ENCODE peak calls at places on chromosome 1, in seven cellular contexts. J, L, A, R, F, E and I are unnamed samples.

GRCh38 chr1:33311706-33312412 is 9.0 kb downstream of the A3GALT2 start:
- DNase-seq in F (no peak), A (no peak), E (no peak), L (no peak), R (no peak), J (no peak), I (no peak)

GRCh38 chr1:12460911-12461621 is 156.9 kb downstream of the DHRS3 start:
- DNase-seq in J (no peak), R (no peak), L (no peak), A (peak; percentile 86), F (no peak), E (no peak), I (peak; percentile 88)

GRCh38 chr1:73943270-73943669 is 254.7 kb downstream of the LRRIQ3 start:
- DNase-seq in R (no peak), L (no peak), F (no peak), E (peak; percentile 58), A (no peak), J (no peak), I (no peak)

GRCh38 chr1:182783068-182783467 is 6.5 kb upstream of the NPL start:
- DNase-seq in A (no peak), E (peak; percentile 66), R (peak; percentile 59), L (no peak), F (no peak), J (no peak), I (no peak)

GRCh38 chr1:26574018-26574417 is 44.5 kb downstream of the RPS6KA1 start:
- DNase-seq in R (no peak), J (no peak), E (peak; percentile 16), L (no peak), A (no peak), F (no peak), I (no peak)

GRCh38 chr1:70934197-70934961 is 113.2 kb downstream of the PTGER3 start:
- DNase-seq in F (no peak), L (no peak), J (no peak), A (no peak), E (no peak), R (no peak), I (no peak)

GRCh38 chr1:180084867-180085266 is 69.8 kb upstream of the QSOX1 start:
- DNase-seq in E (no peak), L (no peak), A (no peak), J (no peak), R (no peak), F (no peak), I (no peak)

GRCh38 chr1:19974822-19975416 is 4.5 kb downstream of the PLA2G2A start:
- DNase-seq in F (peak; percentile 86), L (peak; percentile 55), E (peak; percentile 84), A (peak; percentile 72), J (peak; percentile 60), R (peak; percentile 29), I (peak; percentile 74)

GRCh38 chr1:223363856-223364684 is at the start of gene SUSD4:
- DNase-seq in R (peak; percentile 62), F (no peak), L (peak; percentile 44), E (peak; percentile 87), J (peak; percentile 1), A (no peak), I (no peak)

GRCh38 chr1:202311880-202312635 is 29.7 kb downstream of the UBE2T start:
- DNase-seq in F (no peak), L (no peak), A (no peak), R (no peak), J (no peak), E (no peak), I (no peak)

GRCh38 chr1:44407430-44408180 is 2.5 kb downstream of the RNF220 start:
- DNase-seq in E (peak; percentile 55), A (no peak), F (no peak), R (no peak), J (peak; percentile 18), L (no peak), I (no peak)

GRCh38 chr1:106944721-106945120 is 111.8 kb upstream of the PRMT6 start:
- DNase-seq in R (no peak), F (no peak), E (peak; percentile 13), L (no peak), A (peak; percentile 41), J (no peak), I (no peak)

GRCh38 chr1:223364685-223365382 is 858 bp upstream of the SUSD4 start:
- DNase-seq in F (no peak), A (no peak), R (no peak), L (no peak), J (no peak), E (peak; percentile 77), I (no peak)

GRCh38 chr1:177561436-177561835 is 390.7 kb downstream of the BRINP2 start:
- DNase-seq in L (no peak), J (no peak), R (no peak), A (no peak), F (no peak), E (no peak), I (no peak)
- H3K4me2 ChIP-seq in L (no peak overlapping the region), J (no peak overlapping the region), R (no peak overlapping the region), A (no peak overlapping the region), F (no peak overlapping the region), E (no peak overlapping the region), I (no peak overlapping the region)

GRCh38 chr1:41379741-41380130 is 18.5 kb downstream of the FOXO6 start:
- DNase-seq in E (no peak), R (no peak), L (no peak), F (no peak), A (no peak), J (no peak), I (no peak)

GRCh38 chr1:41381691-41382530 is 20.7 kb downstream of the FOXO6 start:
- DNase-seq in A (no peak), L (peak; percentile 69), E (peak; percentile 68), F (no peak), R (no peak), J (peak; percentile 67), I (peak; percentile 35)

GRCh38 chr1:41378999-41379740 is 17.9 kb downstream of the FOXO6 start:
- DNase-seq in F (no peak), L (no peak), J (no peak), A (no peak), E (no peak), R (peak; percentile 41), I (no peak)

GRCh38 chr1:41380979-41381690 is 19.9 kb downstream of the FOXO6 start:
- DNase-seq in E (no peak), L (no peak), J (no peak), R (no peak), F (no peak), A (no peak), I (no peak)

GRCh38 chr1:41380195-41380594 is 19.0 kb downstream of the FOXO6 start:
- DNase-seq in E (no peak), F (no peak), J (no peak), A (no peak), L (no peak), R (no peak), I (no peak)
- H3K4me2 ChIP-seq in E (peak overlapping the region; percentile 92), F (no peak overlapping the region), J (no peak overlapping the region), A (no peak overlapping the region), L (no peak overlapping the region), R (no peak overlapping the region), I (no peak overlapping the region)

GRCh38 chr1:156664949-156665411 is 12.2 kb downstream of the NES start:
- DNase-seq in J (peak; percentile 64), R (no peak), F (no peak), A (no peak), L (no peak), E (peak; percentile 49), I (peak; percentile 57)

GRCh38 chr1:156663178-156663577 is 14.0 kb downstream of the NES start:
- DNase-seq in J (peak; percentile 68), F (no peak), A (peak; percentile 79), E (no peak), L (no peak), R (peak; percentile 80), I (peak; percentile 74)

GRCh38 chr1:156662588-156663055 is 14.6 kb downstream of the NES start:
- DNase-seq in A (no peak), E (no peak), R (no peak), J (no peak), L (no peak), F (no peak), I (no peak)

GRCh38 chr1:156665539-156665938 is 11.7 kb downstream of the NES start:
- DNase-seq in A (no peak), J (no peak), E (no peak), F (no peak), L (no peak), R (no peak), I (no peak)

DNA sequence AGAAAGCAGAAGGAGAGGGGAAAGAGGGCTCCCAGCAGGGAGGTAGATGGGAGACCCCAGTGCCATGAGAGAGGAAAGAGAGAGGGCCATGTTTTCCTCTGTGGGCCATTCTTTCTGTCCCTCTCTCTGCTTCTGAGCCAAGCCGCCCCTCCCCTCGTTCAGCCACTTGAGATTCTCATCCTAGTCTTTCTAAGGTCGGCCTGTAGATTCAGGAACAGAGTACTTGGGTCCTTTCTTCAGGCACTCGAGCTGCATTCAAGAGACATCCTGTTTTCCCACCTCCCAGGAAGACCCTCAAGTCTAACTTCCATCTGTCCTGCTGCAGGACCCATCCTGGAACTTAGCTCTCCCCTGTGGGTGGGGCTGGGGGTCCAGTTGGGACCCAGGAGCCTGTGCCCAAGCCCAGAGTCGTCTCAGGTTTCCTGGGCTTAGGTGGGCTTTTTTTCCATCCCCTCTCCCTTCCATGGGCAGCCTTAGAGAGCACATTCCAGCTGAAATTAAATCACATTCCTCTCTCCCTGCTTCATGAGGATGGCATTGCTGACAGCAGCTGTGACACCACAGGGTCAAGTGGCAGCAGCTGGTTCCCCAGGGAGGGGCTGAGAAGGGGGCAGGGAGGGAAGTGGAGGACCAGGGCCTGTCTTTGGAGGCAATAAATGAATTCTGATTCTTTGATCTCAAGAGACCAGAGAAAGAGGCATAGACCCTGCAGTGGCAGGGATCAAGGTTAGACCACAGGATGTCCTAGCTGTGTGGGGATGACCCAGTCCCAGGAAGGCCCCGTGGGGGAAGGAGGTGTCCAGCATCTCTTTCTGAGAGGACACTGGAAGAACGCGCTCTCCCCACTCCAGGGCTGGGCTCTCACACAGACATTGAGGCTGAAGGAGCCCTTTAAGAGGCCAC is 12.9 kb downstream of the NES start:
- DNase-seq in L (no peak), E (peak; percentile 64), F (no peak), J (peak; percentile 74), A (peak; percentile 58), R (no peak), I (peak; percentile 47)
- H3K4me2 ChIP-seq in L (peak overlapping the region; percentile 54), E (peak overlapping the region; percentile 78), F (no peak overlapping the region), J (peak overlapping the region; percentile 20), A (peak overlapping the region; percentile 26), R (peak overlapping the region; percentile 52), I (peak overlapping the region; percentile 18)

DNA sequence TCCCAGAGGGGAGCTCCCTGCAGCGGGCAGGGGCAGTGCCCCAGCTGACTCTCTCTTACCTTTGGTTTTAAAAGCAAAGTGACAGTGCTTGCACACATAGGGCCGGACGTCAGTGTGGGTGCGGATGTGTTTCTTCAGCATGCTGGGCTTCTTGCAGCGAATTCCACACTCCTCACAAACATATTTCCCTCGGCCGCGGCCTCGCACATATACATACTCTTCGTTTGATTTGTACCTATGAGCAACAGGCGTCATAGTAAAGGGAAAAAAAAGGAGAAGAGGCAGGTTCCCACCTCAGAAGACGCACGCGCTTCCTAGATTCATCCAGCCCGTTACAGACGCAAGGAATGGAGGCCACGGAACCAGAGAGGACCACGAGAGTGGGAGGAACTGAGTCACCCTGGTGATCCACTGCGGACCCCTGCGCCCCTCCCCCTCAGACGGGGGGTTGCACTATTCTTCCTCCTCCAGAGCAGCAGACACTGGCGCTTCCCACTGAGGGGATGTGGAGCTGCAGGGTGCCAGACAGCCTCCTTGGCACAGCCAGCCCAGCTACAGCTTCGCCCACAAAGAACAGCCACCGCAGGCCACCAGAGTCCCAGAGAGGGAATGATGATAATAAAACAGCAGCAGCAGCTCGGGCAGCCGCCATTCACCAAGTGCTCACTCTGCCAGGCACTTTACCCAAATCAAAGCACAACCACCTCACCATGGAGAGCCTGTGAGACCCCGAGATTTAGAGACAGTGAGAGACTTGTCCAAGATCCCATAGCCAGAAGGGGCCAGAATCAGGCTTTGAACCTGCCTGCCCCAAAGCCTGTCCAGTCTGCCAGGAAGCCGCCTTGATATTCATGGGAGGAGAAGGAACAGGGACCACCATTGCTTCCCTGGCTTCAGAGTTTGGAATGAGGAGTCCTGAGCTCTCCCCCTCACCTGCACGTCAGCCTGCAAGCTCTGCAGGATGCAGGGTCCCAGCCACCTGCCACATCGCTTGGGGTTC is 40.5 kb upstream of the EDN2 start:
- DNase-seq in E (no peak), R (no peak), A (no peak), L (no peak), J (no peak), F (no peak), I (no peak)
- H3K4me2 ChIP-seq in E (no peak overlapping the region), R (no peak overlapping the region), A (no peak overlapping the region), L (no peak overlapping the region), J (no peak overlapping the region), F (no peak overlapping the region), I (no peak overlapping the region)